ENCODE peak calls at places on chromosomes 12 and 14, in seven cellular contexts. P is left ventricle myocardium inferior; U is A549; I is stimulated activated effector memory CD8-positive, alpha-beta T cell treated with anti-CD3 and anti-CD28 coated beads, Interleukin-12 subunit alpha, Interleukin-12 subunit beta, amount 100 ng/mL, for 72 hours; C is myocyte; T is activated CD4-positive, alpha-beta T cell treated with anti-CD3 and anti-CD28 coated beads, Interleukin-2, amount 50 U/mL, for 4 hours; H is SK-N-DZ. F is an unnamed sample.

GRCh38 chr12:122646568-122647220 is 56.5 kb downstream of the HCAR2 start:
- DNase-seq in P (no peak), U (no peak), I (peak; percentile 63), C (peak; percentile 91), T (peak; percentile 46), H (no peak), F (peak; percentile 51)

GRCh38 chr12:29164477-29165163 is 15.5 kb downstream of the FAR2 start:
- DNase-seq in P (no peak), U (no peak), I (no peak), C (no peak), T (no peak), H (no peak), F (peak; percentile 76)

GRCh38 chr12:4203772-4204376 is 69.7 kb upstream of the CCND2 start:
- DNase-seq in P (no peak), U (no peak), I (peak; percentile 17), C (no peak), T (no peak), H (no peak), F (no peak)

GRCh38 chr12:40261937-40262336 is 37.1 kb downstream of the LRRK2 start:
- DNase-seq in P (no peak), U (no peak), I (no peak), C (no peak), T (no peak), H (no peak), F (peak; percentile 10)

GRCh38 chr14:60984225-60984624 is 3.2 kb downstream of the SLC38A6 start:
- DNase-seq in P (no peak), U (no peak), I (no peak), C (no peak), T (no peak), H (no peak), F (no peak)

GRCh38 chr12:27501956-27502562 is 21.9 kb upstream of the PPFIBP1 start:
- DNase-seq in P (no peak), U (no peak), I (no peak), C (no peak), T (no peak), H (no peak), F (no peak)

GRCh38 chr12:13144266-13144828 is 40.9 kb upstream of the GSG1 start:
- DNase-seq in P (no peak), U (no peak), I (no peak), C (no peak), T (no peak), H (no peak), F (no peak)

GRCh38 chr14:61188196-61188595 is 92.9 kb downstream of the TMEM30B start:
- DNase-seq in P (peak; percentile 44), U (peak; percentile 43), I (no peak), C (peak; percentile 89), T (no peak), H (no peak), F (no peak)

GRCh38 chr12:90841336-90841735 is 113.6 kb downstream of the CCER1 start:
- DNase-seq in P (no peak), U (no peak), I (no peak), C (no peak), T (no peak), H (no peak), F (no peak)

GRCh38 chr12:52063081-52063985 is 6.4 kb upstream of the ATG101 start:
- DNase-seq in P (peak; percentile 68), U (no peak), I (no peak), C (no peak), T (no peak), H (no peak), F (no peak)

GRCh38 chr12:132310181-132311040 is 19.0 kb downstream of the GALNT9 start:
- DNase-seq in P (no peak), U (no peak), I (no peak), C (no peak), T (no peak), H (no peak), F (no peak)

GRCh38 chr14:59455411-59455810 is 9.8 kb downstream of the GPR135 start:
- DNase-seq in P (no peak), U (no peak), I (no peak), C (peak; percentile 32), T (no peak), H (no peak), F (no peak)

GRCh38 chr14:90520326-90520725 is 123.5 kb downstream of the CALM1 start:
- DNase-seq in P (no peak), U (no peak), I (no peak), C (no peak), T (no peak), H (no peak), F (no peak)

GRCh38 chr14:80906946-80907345 is 34.6 kb downstream of the CEP128 start:
- DNase-seq in P (no peak), U (no peak), I (no peak), C (peak; percentile 42), T (no peak), H (no peak), F (no peak)

GRCh38 chr14:22979748-22980392 is 2.5 kb downstream of the AJUBA start:
- DNase-seq in P (no peak), U (no peak), I (no peak), C (peak; percentile 63), T (no peak), H (no peak), F (no peak)

GRCh38 chr12:131217024-131217586 is 263.4 kb downstream of the ADGRD1 start:
- DNase-seq in P (no peak), U (no peak), I (no peak), C (no peak), T (no peak), H (peak; percentile 85), F (no peak)

GRCh38 chr12:6613776-6614512 is 6.8 kb upstream of the CHD4 start:
- DNase-seq in P (peak; percentile 89), U (peak; percentile 68), I (peak; percentile 62), C (peak; percentile 91), T (no peak), H (peak; percentile 100), F (peak; percentile 76)

GRCh38 chr12:51915951-51916350 is 8.6 kb downstream of the ACVRL1 start:
- DNase-seq in P (no peak), U (no peak), I (no peak), C (no peak), T (no peak), H (no peak), F (no peak)

GRCh38 chr14:102590667-102591099 is 1.8 kb upstream of the RCOR1 start:
- DNase-seq in P (no peak), U (peak; percentile 72), I (no peak), C (peak; percentile 31), T (no peak), H (no peak), F (no peak)

GRCh38 chr14:69487226-69487625 is 2.7 kb downstream of the PLEKHD1 start:
- DNase-seq in P (no peak), U (no peak), I (no peak), C (no peak), T (no peak), H (no peak), F (no peak)

GRCh38 chr12:8698830-8699330 is 1.1 kb downstream of the RIMKLB start:
- DNase-seq in P (no peak), U (no peak), I (no peak), C (no peak), T (no peak), H (no peak), F (no peak)

GRCh38 chr12:68831272-68831671 is 23.3 kb downstream of the MDM2 start:
- DNase-seq in P (no peak), U (no peak), I (no peak), C (no peak), T (no peak), H (no peak), F (no peak)